ENCODE peak calls at places on chromosomes 16 and 17, in four cellular contexts. W is endodermal cell, K is SK-N-SH, R is IMR-90. A is an unnamed sample. For H3K4me1, the result is how much of the 10 kb centered on the place peaks cover.

GRCh38 chr17:2179615-2180295 is 123.8 kb downstream of the SMG6 start:
- DNase-seq in W (no peak), K (peak), R (peak), A (no peak)

GRCh38 chr16:84423416-84423837 is 55.1 kb downstream of the ATP2C2 start:
- DNase-seq in W (peak), K (peak), R (peak), A (no peak)

GRCh38 chr16:56136256-56136655 is 55.0 kb upstream of the GNAO1 start:
- DNase-seq in W (no peak), K (peak), R (no peak), A (no peak)

GRCh38 chr17:83094291-83094690 is 14.9 kb downstream of the METRNL start:
- DNase-seq in W (no peak), K (no peak), R (no peak), A (no peak)

GRCh38 chr16:49617016-49617569 is 238.8 kb downstream of the ZNF423 start:
- DNase-seq in W (peak), K (no peak), R (no peak), A (no peak)

GRCh38 chr17:28255616-28256015 is 63.4 kb upstream of the TMEM97 start:
- DNase-seq in W (no peak), K (no peak), R (no peak), A (no peak)

GRCh38 chr16:67534420-67534819 is 5.8 kb downstream of the RIPOR1 start:
- DNase-seq in W (no peak), K (peak), R (no peak), A (no peak)

GRCh38 chr16:58499615-58500328 is at the start of gene NDRG4:
- DNase-seq in W (peak), K (peak), R (peak), A (peak)

GRCh38 chr16:16067127-16067526 is 117.7 kb downstream of the ABCC1 start:
- DNase-seq in W (no peak), K (no peak), R (peak), A (no peak)

GRCh38 chr17:46818929-46819859 is 702 bp upstream of the WNT3 start:
- DNase-seq in W (peak), K (peak), R (no peak), A (no peak)

GRCh38 chr17:46898860-46899259 is 24.1 kb upstream of the GOSR2 start:
- DNase-seq in W (no peak), K (no peak), R (no peak), A (no peak)

GRCh38 chr16:2790631-2791030 is 3.3 kb upstream of the PRSS33 start:
- DNase-seq in W (peak), K (no peak), R (no peak), A (no peak)

GRCh38 chr16:12584488-12585233 is 219.0 kb downstream of the CPPED1 start:
- DNase-seq in W (peak), K (no peak), R (no peak), A (no peak)

GRCh38 chr16:78731785-78732184 is 632.3 kb downstream of the WWOX start:
- DNase-seq in W (no peak), K (no peak), R (no peak), A (no peak)

GRCh38 chr17:50423553-50424159 is 2.4 kb upstream of the ACSF2 start:
- DNase-seq in W (no peak), K (no peak), R (peak), A (no peak)

GRCh38 chr16:86573215-86573614 is 5.1 kb upstream of the FOXL1 start:
- DNase-seq in W (peak), K (no peak), R (no peak), A (no peak)

GRCh38 chr16:50462793-50463507 is 85.2 kb upstream of the NKD1 start:
- DNase-seq in W (peak), K (peak), R (no peak), A (no peak)

GRCh38 chr16:57042157-57043111 is 49.9 kb upstream of the CPNE2 start:
- DNase-seq in W (no peak), K (no peak), R (peak), A (no peak)

GRCh38 chr17:20967776-20968175 is 75.0 kb downstream of the USP22 start:
- DNase-seq in W (no peak), K (no peak), R (peak), A (no peak)

GRCh38 chr17:81966343-81967243 is 5.6 kb upstream of the NOTUM start:
- DNase-seq in W (peak), K (peak), R (peak), A (no peak)

GRCh38 chr16:68264128-68265077 is at the start of gene SLC7A6:
- DNase-seq in W (peak), K (peak), R (peak), A (peak)

GRCh38 chr16:68249361-68249760 is 4.2 kb downstream of the PLA2G15 start:
- DNase-seq in W (no peak), K (no peak), R (no peak), A (no peak)

GRCh38 chr16:69166946-69167930 is 19.7 kb upstream of the SNTB2 start:
- DNase-seq in W (no peak), K (no peak), R (peak), A (no peak)

GRCh38 chr16:87464691-87465300 is 28.0 kb downstream of the ZCCHC14 start:
- DNase-seq in W (no peak), K (peak), R (peak), A (peak)

GRCh38 chr16:61435356-61435755 is 600.9 kb downstream of the CDH8 start:
- DNase-seq in W (no peak), K (no peak), R (no peak), A (no peak)

GRCh38 chr16:47732122-47732805 is 271.1 kb downstream of the PHKB start:
- DNase-seq in W (no peak), K (no peak), R (peak), A (no peak)

GRCh38 chr17:50585346-50585745 is 24.8 kb downstream of the CACNA1G start:
- DNase-seq in W (no peak), K (no peak), R (no peak), A (no peak)

GRCh38 chr16:54080524-54081008 is 206.0 kb downstream of the IRX3 start:
- DNase-seq in W (no peak), K (no peak), R (peak), A (no peak)

GRCh38 chr16:13557476-13557875 is 362.5 kb upstream of the ERCC4 start:
- DNase-seq in W (no peak), K (no peak), R (no peak), A (no peak)

GRCh38 chr17:58455491-58455890 is 32.7 kb downstream of the HSF5 start:
- DNase-seq in W (no peak), K (no peak), R (no peak), A (no peak)

GRCh38 chr16:4948903-4949766 is 9.0 kb upstream of the SEC14L5 start:
- DNase-seq in W (no peak), K (no peak), R (no peak), A (no peak)

GRCh38 chr16:31409433-31409832 is 16.3 kb downstream of the ITGAD start:
- DNase-seq in W (no peak), K (no peak), R (peak), A (no peak)

GRCh38 chr16:76756951-76757350 is 434.0 kb upstream of the MON1B start:
- DNase-seq in W (no peak), K (no peak), R (no peak), A (no peak)

GRCh38 chr16:13510425-13511151 is 409.4 kb upstream of the ERCC4 start:
- DNase-seq in W (no peak), K (no peak), R (no peak), A (no peak)

GRCh38 chr17:14205992-14206461 is 30.6 kb downstream of the CDRT15 start:
- DNase-seq in W (no peak), K (no peak), R (no peak), A (peak)

GRCh38 chr16:330746-331145 is 21.8 kb downstream of the AXIN1 start:
- DNase-seq in W (no peak), K (peak), R (no peak), A (peak)

GRCh38 chr16:11639925-11640899 is 28.0 kb upstream of the SNN start:
- DNase-seq in W (peak), K (no peak), R (peak), A (peak)

GRCh38 chr16:9096416-9096952 is 5.0 kb downstream of the HAPSTR1 start:
- DNase-seq in W (peak), K (no peak), R (no peak), A (no peak)
- H3K4me3 ChIP-seq in W (peak), K (peak), R (no peak), A (no peak)

GRCh38 chr16:6573577-6573976 is 759.1 kb upstream of the RBFOX1 start:
- DNase-seq in W (peak), K (peak), R (no peak), A (peak)
- TF ChIP-seq CTCF in W (peak), K (no peak), R (no peak), A (no peak)

DNA sequence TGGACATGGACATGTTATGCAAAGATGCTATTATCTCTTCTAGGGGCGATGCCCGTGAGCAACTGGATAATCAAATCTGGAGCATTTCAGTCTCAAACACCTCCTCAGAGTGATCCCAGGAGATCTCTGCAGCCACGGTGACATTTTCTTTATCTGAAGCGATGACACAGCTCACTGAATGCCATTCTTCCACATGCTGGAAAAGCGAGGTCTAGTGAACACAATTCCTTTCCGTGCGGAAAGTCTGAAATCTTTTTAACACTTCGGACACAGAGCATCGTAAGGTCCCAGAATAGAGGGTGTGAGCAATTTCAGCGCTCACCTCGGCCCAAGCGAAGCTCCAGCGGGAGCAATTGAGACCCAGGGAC is 531 bp upstream of the HASPIN start:
- DNase-seq in W (no peak), K (no peak), R (no peak), A (no peak)
- H3K4me1 ChIP-seq in W (under half), K (under half), R (under half), A (under half)

GRCh38 chr17:59890720-59891119 is 2.0 kb downstream of the TUBD1 start:
- DNase-seq in W (no peak), K (no peak), R (peak), A (no peak)
- H3K4me3 ChIP-seq in W (no peak), K (no peak), R (no peak), A (no peak)

GRCh38 chr17:30002088-30002487 is 60.7 kb downstream of the EFCAB5 start:
- DNase-seq in W (no peak), K (no peak), R (no peak), A (no peak)

GRCh38 chr17:29996458-29996857 is 55.0 kb downstream of the EFCAB5 start:
- DNase-seq in W (no peak), K (no peak), R (no peak), A (no peak)

GRCh38 chr17:30005709-30006320 is 64.4 kb downstream of the EFCAB5 start:
- DNase-seq in W (no peak), K (no peak), R (peak), A (no peak)

GRCh38 chr17:30000755-30001257 is 59.4 kb downstream of the EFCAB5 start:
- DNase-seq in W (no peak), K (no peak), R (peak), A (no peak)

GRCh38 chr17:30000001-30000754 is 58.7 kb downstream of the EFCAB5 start:
- DNase-seq in W (no peak), K (no peak), R (no peak), A (no peak)
- TF ChIP-seq CTCF in W (no peak), K (peak), R (no peak), A (no peak)

GRCh38 chr16:88866151-88866920 is at the start of gene PABPN1L:
- DNase-seq in W (no peak), K (no peak), R (no peak), A (no peak)

GRCh38 chr16:88865310-88865709 is 1.1 kb downstream of the PABPN1L start:
- DNase-seq in W (no peak), K (no peak), R (no peak), A (no peak)

GRCh38 chr16:88864099-88864498 is 2.4 kb downstream of the PABPN1L start:
- DNase-seq in W (no peak), K (no peak), R (no peak), A (no peak)

GRCh38 chr16:88864521-88864920 is 1.9 kb downstream of the PABPN1L start:
- DNase-seq in W (no peak), K (no peak), R (no peak), A (no peak)

GRCh38 chr16:88865742-88866141 is 718 bp downstream of the PABPN1L start:
- DNase-seq in W (no peak), K (no peak), R (no peak), A (no peak)
- H3K4me1 ChIP-seq in W (under half), K (under half), R (under half), A (under half)

GRCh38 chr16:72938426-72939164 is 109.3 kb downstream of the ZFHX3 start:
- DNase-seq in W (no peak), K (no peak), R (peak), A (peak)
- H3K4me3 ChIP-seq in W (no peak), K (no peak), R (peak), A (no peak)

GRCh38 chr16:74623214-74623842 is 16.4 kb upstream of the GLG1 start:
- DNase-seq in W (no peak), K (peak), R (peak), A (no peak)
- TF ChIP-seq CTCF in W (peak), K (peak), R (peak), A (peak)

GRCh38 chr17:17749025-17749772 is 67.9 kb downstream of the RAI1 start:
- DNase-seq in W (peak), K (peak), R (no peak), A (no peak)

GRCh38 chr17:17751489-17751995 is 70.3 kb downstream of the RAI1 start:
- DNase-seq in W (peak), K (no peak), R (no peak), A (no peak)

GRCh38 chr17:17750881-17751280 is 69.6 kb downstream of the RAI1 start:
- DNase-seq in W (no peak), K (no peak), R (no peak), A (peak)

GRCh38 chr17:17748604-17749003 is 67.3 kb downstream of the RAI1 start:
- DNase-seq in W (no peak), K (no peak), R (no peak), A (no peak)

DNA sequence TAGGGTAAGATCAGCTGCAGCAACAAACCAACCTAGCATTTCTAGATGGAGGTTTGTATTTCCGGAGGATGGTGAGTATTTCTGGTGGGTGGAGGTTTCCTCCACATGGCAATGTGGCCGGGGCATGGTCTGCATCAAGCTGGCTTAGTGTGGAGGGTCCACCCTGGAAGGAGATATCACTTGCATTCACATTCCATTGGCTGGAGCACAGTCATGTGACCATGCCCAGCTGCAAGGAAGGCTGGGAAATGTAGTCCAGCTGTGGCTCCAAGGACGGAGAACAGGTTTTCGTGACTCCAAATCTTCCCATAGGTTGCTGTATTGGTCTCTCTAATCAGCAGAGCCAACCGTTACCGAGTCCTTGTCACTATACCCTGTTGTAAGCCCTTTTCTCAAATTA is 68.7 kb downstream of the RAI1 start:
- DNase-seq in W (peak), K (peak), R (peak), A (no peak)
- H3K4me1 ChIP-seq in W (under half), K (under half), R (under half), A (half or more)

DNA sequence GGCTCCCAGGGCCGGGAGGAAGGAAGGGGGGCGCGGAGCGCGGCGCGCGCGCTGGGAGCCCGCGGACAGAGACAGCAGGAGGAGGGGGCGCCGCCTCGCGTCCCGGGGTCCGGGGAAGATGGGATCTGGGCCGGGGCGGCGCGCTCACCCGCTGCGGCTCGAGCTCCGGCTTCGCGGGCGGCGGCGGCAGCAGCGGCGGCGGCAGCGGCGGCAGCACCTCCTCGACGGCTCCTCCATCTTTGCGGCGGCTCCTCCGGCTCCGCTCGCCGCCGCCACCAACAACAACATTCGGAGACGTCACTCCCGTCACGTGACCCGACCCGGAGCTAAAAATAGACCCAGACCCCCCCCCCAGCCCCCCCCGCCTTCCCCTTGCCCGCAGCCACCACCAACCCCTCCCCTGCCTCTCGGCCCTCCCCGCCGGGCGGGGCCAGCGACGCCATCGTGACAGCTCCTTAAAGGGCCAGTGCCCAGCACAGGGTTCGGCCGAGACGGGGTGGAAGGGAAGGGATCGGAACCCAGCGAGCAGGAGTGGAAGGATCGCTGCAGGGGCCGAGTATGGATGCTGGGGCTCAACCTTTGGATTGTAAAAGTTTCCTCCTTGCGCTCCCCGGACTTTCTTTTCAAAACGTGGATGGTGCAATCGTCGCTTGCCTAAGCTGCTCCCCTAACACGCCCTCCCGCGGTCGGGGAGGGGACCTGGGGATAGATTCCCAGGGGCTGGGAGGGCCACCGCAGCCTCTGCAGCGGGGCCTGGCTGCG is at the start of gene HDAC5:
- DNase-seq in W (peak), K (peak), R (peak), A (peak)
- H3K4me3 ChIP-seq in W (peak), K (peak), R (peak), A (peak)

A was measured in left lung.